ENCODE peak calls at places on chromosome X, in nine cellular contexts. One of them, this sample, is unnamed.
A peak's percentile ranks its signal among the peaks of the same experiment; 100 is the strongest.

GRCh38 chrX:13837290-13837745 is 20.4 kb upstream of the GPM6B start:
- DNase-seq in nephron progenitor cell: peak; percentile 4
- DNase-seq in endothelial cell: no peak
- DNase-seq in neural crest cell: peak; percentile 4
- DNase-seq in suprapubic skin: no peak
- DNase-seq in GM13977: no peak
- DNase-seq in tibial nerve: no peak
- DNase-seq in left lung: no peak
- DNase-seq in GM12878: no peak
- DNase-seq in this sample: no peak

GRCh38 chrX:11558972-11559371 is 106.7 kb downstream of the ARHGAP6 start:
- DNase-seq in neural crest cell: no peak
- DNase-seq in left lung: no peak
- DNase-seq in nephron progenitor cell: peak; percentile 11
- DNase-seq in GM12878: no peak
- DNase-seq in GM13977: peak; percentile 20
- DNase-seq in tibial nerve: no peak
- DNase-seq in suprapubic skin: no peak
- DNase-seq in endothelial cell: peak; percentile 11
- DNase-seq in this sample: peak; percentile 18

GRCh38 chrX:11351375-11352295 is 58.4 kb downstream of the AMELX start:
- DNase-seq in suprapubic skin: peak; percentile 55
- DNase-seq in neural crest cell: no peak
- DNase-seq in tibial nerve: peak; percentile 16
- DNase-seq in left lung: no peak
- DNase-seq in GM12878: no peak
- DNase-seq in endothelial cell: no peak
- DNase-seq in GM13977: no peak
- DNase-seq in nephron progenitor cell: no peak
- DNase-seq in this sample: no peak

GRCh38 chrX:118644378-118644777 is 83.0 kb upstream of the IL13RA1 start:
- DNase-seq in endothelial cell: no peak
- DNase-seq in neural crest cell: no peak
- DNase-seq in GM13977: no peak
- DNase-seq in nephron progenitor cell: no peak
- DNase-seq in left lung: no peak
- DNase-seq in tibial nerve: no peak
- DNase-seq in suprapubic skin: no peak
- DNase-seq in GM12878: no peak
- DNase-seq in this sample: no peak

GRCh38 chrX:71846429-71846828 is 64.2 kb upstream of the NHSL2 start:
- DNase-seq in suprapubic skin: no peak
- DNase-seq in nephron progenitor cell: no peak
- DNase-seq in GM12878: no peak
- DNase-seq in left lung: no peak
- DNase-seq in tibial nerve: no peak
- DNase-seq in endothelial cell: no peak
- DNase-seq in GM13977: no peak
- DNase-seq in neural crest cell: no peak
- DNase-seq in this sample: no peak

GRCh38 chrX:20623448-20623847 is 356.7 kb upstream of the RPS6KA3 start:
- DNase-seq in GM13977: no peak
- DNase-seq in neural crest cell: no peak
- DNase-seq in suprapubic skin: no peak
- DNase-seq in nephron progenitor cell: no peak
- DNase-seq in endothelial cell: no peak
- DNase-seq in GM12878: no peak
- DNase-seq in left lung: no peak
- DNase-seq in tibial nerve: no peak
- DNase-seq in this sample: no peak

GRCh38 chrX:4764888-4765287 is 1051.4 kb upstream of the PRKX start:
- DNase-seq in suprapubic skin: no peak
- DNase-seq in endothelial cell: no peak
- DNase-seq in GM13977: no peak
- DNase-seq in GM12878: no peak
- DNase-seq in neural crest cell: no peak
- DNase-seq in left lung: no peak
- DNase-seq in nephron progenitor cell: no peak
- DNase-seq in tibial nerve: no peak
- DNase-seq in this sample: no peak

GRCh38 chrX:7144126-7144525 is 3.4 kb upstream of the STS start:
- DNase-seq in left lung: no peak
- DNase-seq in GM12878: no peak
- DNase-seq in GM13977: no peak
- DNase-seq in tibial nerve: no peak
- DNase-seq in endothelial cell: no peak
- DNase-seq in neural crest cell: no peak
- DNase-seq in nephron progenitor cell: no peak
- DNase-seq in suprapubic skin: no peak
- DNase-seq in this sample: no peak

GRCh38 chrX:9340619-9341304 is 124.1 kb upstream of the TBL1X start:
- DNase-seq in tibial nerve: peak; percentile 41
- DNase-seq in endothelial cell: no peak
- DNase-seq in suprapubic skin: no peak
- DNase-seq in neural crest cell: no peak
- DNase-seq in left lung: no peak
- DNase-seq in nephron progenitor cell: peak; percentile 29
- DNase-seq in GM12878: peak; percentile 5
- DNase-seq in GM13977: peak; percentile 59
- DNase-seq in this sample: no peak

GRCh38 chrX:107542500-107542899 is 85.8 kb upstream of the PRPS1 start:
- DNase-seq in suprapubic skin: no peak
- DNase-seq in GM12878: no peak
- DNase-seq in endothelial cell: no peak
- DNase-seq in GM13977: no peak
- DNase-seq in neural crest cell: peak; percentile 2
- DNase-seq in left lung: no peak
- DNase-seq in nephron progenitor cell: no peak
- DNase-seq in tibial nerve: no peak
- DNase-seq in this sample: no peak

GRCh38 chrX:31483336-31483735 is 411.5 kb upstream of the FTHL17 start:
- DNase-seq in left lung: no peak
- DNase-seq in suprapubic skin: no peak
- DNase-seq in GM12878: no peak
- DNase-seq in endothelial cell: no peak
- DNase-seq in nephron progenitor cell: no peak
- DNase-seq in neural crest cell: no peak
- DNase-seq in tibial nerve: no peak
- DNase-seq in GM13977: no peak
- DNase-seq in this sample: no peak

GRCh38 chrX:12903646-12904045 is 2.8 kb upstream of the TLR8 start:
- DNase-seq in endothelial cell: no peak
- DNase-seq in suprapubic skin: no peak
- DNase-seq in neural crest cell: no peak
- DNase-seq in GM12878: no peak
- DNase-seq in tibial nerve: peak; percentile 27
- DNase-seq in nephron progenitor cell: no peak
- DNase-seq in GM13977: no peak
- DNase-seq in left lung: no peak
- DNase-seq in this sample: no peak

GRCh38 chrX:28920554-28920953 is 333.3 kb downstream of the IL1RAPL1 start:
- DNase-seq in nephron progenitor cell: no peak
- DNase-seq in neural crest cell: no peak
- DNase-seq in suprapubic skin: no peak
- DNase-seq in endothelial cell: no peak
- DNase-seq in GM13977: no peak
- DNase-seq in tibial nerve: no peak
- DNase-seq in GM12878: no peak
- DNase-seq in left lung: no peak
- DNase-seq in this sample: no peak

GRCh38 chrX:39331062-39331704 is 529.9 kb downstream of the MID1IP1 start:
- DNase-seq in nephron progenitor cell: no peak
- DNase-seq in suprapubic skin: no peak
- DNase-seq in tibial nerve: no peak
- DNase-seq in GM13977: no peak
- DNase-seq in left lung: no peak
- DNase-seq in neural crest cell: no peak
- DNase-seq in endothelial cell: no peak
- DNase-seq in GM12878: peak; percentile 62
- DNase-seq in this sample: no peak

GRCh38 chrX:107571296-107571998 is 56.9 kb upstream of the PRPS1 start:
- DNase-seq in GM12878: no peak
- DNase-seq in nephron progenitor cell: no peak
- DNase-seq in left lung: no peak
- DNase-seq in tibial nerve: no peak
- DNase-seq in suprapubic skin: no peak
- DNase-seq in GM13977: no peak
- DNase-seq in endothelial cell: no peak
- DNase-seq in neural crest cell: no peak
- DNase-seq in this sample: no peak

GRCh38 chrX:149510386-149510785 is 5.3 kb upstream of the IDS start:
- DNase-seq in neural crest cell: no peak
- DNase-seq in endothelial cell: no peak
- DNase-seq in suprapubic skin: no peak
- DNase-seq in GM12878: no peak
- DNase-seq in left lung: no peak
- DNase-seq in nephron progenitor cell: no peak
- DNase-seq in GM13977: no peak
- DNase-seq in tibial nerve: no peak
- DNase-seq in this sample: no peak
- TF ChIP-seq CTCF in neural crest cell: peak; percentile 52
- TF ChIP-seq CTCF in endothelial cell: no peak
- TF ChIP-seq CTCF in suprapubic skin: no peak
- TF ChIP-seq CTCF in GM12878: peak; percentile 26
- TF ChIP-seq CTCF in left lung: no peak
- TF ChIP-seq CTCF in nephron progenitor cell: peak; percentile 14
- TF ChIP-seq CTCF in GM13977: no peak
- TF ChIP-seq CTCF in tibial nerve: no peak
- TF ChIP-seq CTCF in this sample: no peak

GRCh38 chrX:154384284-154384892 is 5.3 kb downstream of the EMD start:
- DNase-seq in neural crest cell: no peak
- DNase-seq in left lung: no peak
- DNase-seq in tibial nerve: no peak
- DNase-seq in suprapubic skin: no peak
- DNase-seq in endothelial cell: no peak
- DNase-seq in GM13977: no peak
- DNase-seq in nephron progenitor cell: no peak
- DNase-seq in GM12878: no peak
- DNase-seq in this sample: no peak
- TF ChIP-seq CTCF in neural crest cell: peak; percentile 28
- TF ChIP-seq CTCF in left lung: no peak
- TF ChIP-seq CTCF in tibial nerve: peak; percentile 42
- TF ChIP-seq CTCF in suprapubic skin: no peak
- TF ChIP-seq CTCF in endothelial cell: no peak
- TF ChIP-seq CTCF in GM13977: peak; percentile 15
- TF ChIP-seq CTCF in nephron progenitor cell: no peak
- TF ChIP-seq CTCF in GM12878: no peak
- TF ChIP-seq CTCF in this sample: no peak

DNA sequence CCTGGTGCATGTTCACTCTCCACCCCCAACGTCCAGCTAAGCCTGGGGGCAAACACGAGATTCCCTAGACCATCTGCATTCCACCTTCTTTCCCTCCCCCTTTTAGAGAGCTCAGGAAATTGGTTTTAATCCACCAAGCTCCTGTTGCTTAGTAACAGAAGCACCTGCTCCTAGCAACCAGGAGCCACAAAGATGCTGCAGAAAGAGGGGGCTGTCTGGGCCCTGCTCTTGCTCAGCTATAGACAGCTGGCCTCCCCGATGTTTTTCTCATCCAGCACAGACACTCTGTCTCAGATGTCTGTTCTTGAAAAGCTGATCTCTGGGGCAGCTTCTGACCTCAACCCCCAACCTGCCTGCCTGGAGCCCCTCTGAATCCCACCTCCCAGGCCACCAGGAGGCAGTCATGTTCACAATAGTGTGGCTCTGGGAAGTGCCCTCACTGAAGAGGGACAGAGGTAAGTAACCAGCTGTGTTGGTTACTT is 71.5 kb downstream of the SLC16A2 start:
- DNase-seq in left lung: no peak
- DNase-seq in nephron progenitor cell: peak; percentile 10
- DNase-seq in GM12878: no peak
- DNase-seq in GM13977: no peak
- DNase-seq in endothelial cell: peak; percentile 6
- DNase-seq in suprapubic skin: no peak
- DNase-seq in neural crest cell: peak; percentile 9
- DNase-seq in tibial nerve: no peak
- DNase-seq in this sample: no peak
- TF ChIP-seq CTCF in left lung: no peak
- TF ChIP-seq CTCF in nephron progenitor cell: no peak
- TF ChIP-seq CTCF in GM12878: peak; percentile 26
- TF ChIP-seq CTCF in GM13977: peak; percentile 10
- TF ChIP-seq CTCF in endothelial cell: no peak
- TF ChIP-seq CTCF in suprapubic skin: no peak
- TF ChIP-seq CTCF in neural crest cell: peak; percentile 43
- TF ChIP-seq CTCF in tibial nerve: no peak
- TF ChIP-seq CTCF in this sample: no peak

DNA sequence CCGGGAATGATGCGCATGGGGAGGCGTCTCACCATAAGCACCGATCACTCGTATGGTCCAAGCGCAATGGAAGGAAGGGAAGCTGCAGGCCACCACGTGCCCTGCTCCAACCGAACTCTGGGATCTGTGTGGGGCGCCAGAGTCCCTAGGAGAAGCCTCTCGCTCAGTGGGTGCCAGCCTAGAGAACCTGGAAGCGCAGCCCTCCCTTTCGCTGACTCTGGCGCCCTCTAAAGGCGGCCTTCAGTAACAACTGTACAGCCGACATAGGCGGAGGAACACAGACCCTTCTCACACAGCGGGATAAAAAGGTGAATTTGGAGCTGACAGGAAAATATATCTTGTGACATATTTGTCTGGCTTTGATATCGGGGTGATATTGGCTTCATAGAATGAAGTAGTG is 76.0 kb downstream of the INTS6L start:
- DNase-seq in GM13977: peak; percentile 37
- DNase-seq in endothelial cell: peak; percentile 64
- DNase-seq in GM12878: no peak
- DNase-seq in neural crest cell: peak; percentile 45
- DNase-seq in tibial nerve: no peak
- DNase-seq in nephron progenitor cell: peak; percentile 59
- DNase-seq in left lung: no peak
- DNase-seq in suprapubic skin: no peak
- DNase-seq in this sample: no peak
- TF ChIP-seq CTCF in GM13977: peak; percentile 66
- TF ChIP-seq CTCF in endothelial cell: peak; percentile 69
- TF ChIP-seq CTCF in GM12878: peak; percentile 67
- TF ChIP-seq CTCF in neural crest cell: peak; percentile 63
- TF ChIP-seq CTCF in tibial nerve: peak; percentile 18
- TF ChIP-seq CTCF in nephron progenitor cell: peak; percentile 48
- TF ChIP-seq CTCF in left lung: peak; percentile 48
- TF ChIP-seq CTCF in suprapubic skin: no peak
- TF ChIP-seq CTCF in this sample: no peak

GRCh38 chrX:95071052-95071451 is 1397.0 kb downstream of the FAM133A start:
- DNase-seq in suprapubic skin: no peak
- DNase-seq in left lung: no peak
- DNase-seq in GM13977: no peak
- DNase-seq in tibial nerve: no peak
- DNase-seq in nephron progenitor cell: no peak
- DNase-seq in GM12878: no peak
- DNase-seq in endothelial cell: no peak
- DNase-seq in neural crest cell: no peak
- DNase-seq in this sample: no peak
- TF ChIP-seq CTCF in suprapubic skin: no peak
- TF ChIP-seq CTCF in left lung: no peak
- TF ChIP-seq CTCF in GM13977: no peak
- TF ChIP-seq CTCF in tibial nerve: no peak
- TF ChIP-seq CTCF in nephron progenitor cell: peak; percentile 23
- TF ChIP-seq CTCF in GM12878: no peak
- TF ChIP-seq CTCF in endothelial cell: no peak
- TF ChIP-seq CTCF in neural crest cell: peak; percentile 58
- TF ChIP-seq CTCF in this sample: no peak